ENCODE peak calls at places on chromosomes 13 and 19, in nine cellular contexts. Q is activated T-helper 1 cell treated with Interleukin-2 at 50 U/mL for 16 hours; I is mucosa of descending colon; O is NCI-H446; F is DMS153; B is EL; U is posterior vena cava; Y is AG09319; L is activated CD4-positive, alpha-beta T cell treated with anti-CD3 and anti-CD28 coated beads for 24 hours. J is an unnamed sample.

GRCh38 chr19:1027953-1028902 is 1.8 kb downstream of the CNN2 start:
- DNase-seq in F (peak), U (peak), B (peak), I (peak), L (no peak), Y (peak), O (no peak), Q (peak), J (peak)

GRCh38 chr13:42992585-42993122 is 613 bp upstream of the EPSTI1 start:
- DNase-seq in U (no peak), Q (no peak), O (no peak), F (no peak), L (no peak), I (no peak), Y (no peak), B (no peak), J (no peak)

GRCh38 chr13:109205315-109205714 is 575.9 kb downstream of the MYO16 start:
- DNase-seq in Q (no peak), F (no peak), Y (no peak), I (no peak), U (no peak), B (peak), O (no peak), L (no peak), J (no peak)

GRCh38 chr19:13036366-13036976 is 41.2 kb downstream of the NFIX start:
- DNase-seq in B (peak), I (peak), Q (no peak), F (peak), L (no peak), U (peak), Y (no peak), O (no peak), J (no peak)

GRCh38 chr13:30874111-30874510 is 32.0 kb upstream of the MEDAG start:
- DNase-seq in F (no peak), Q (no peak), L (no peak), O (no peak), I (no peak), B (no peak), U (peak), Y (no peak), J (no peak)

GRCh38 chr19:5115351-5115750 is 146.4 kb downstream of the KDM4B start:
- DNase-seq in L (no peak), Y (no peak), Q (no peak), U (no peak), O (no peak), I (no peak), B (no peak), F (no peak), J (no peak)

GRCh38 chr13:25214371-25215252 is 42.5 kb upstream of the AMER2 start:
- DNase-seq in B (peak), L (no peak), O (no peak), U (no peak), F (no peak), I (no peak), Y (no peak), Q (no peak), J (no peak)

GRCh38 chr19:934865-935422 is 9.1 kb downstream of the ARID3A start:
- DNase-seq in U (peak), L (no peak), O (peak), I (peak), B (no peak), F (peak), Q (no peak), Y (no peak), J (no peak)

GRCh38 chr19:10553943-10554381 is 10.3 kb downstream of the ATG4D start:
- DNase-seq in O (no peak), U (no peak), L (no peak), I (peak), Q (no peak), F (no peak), B (no peak), Y (no peak), J (no peak)

GRCh38 chr13:73040968-73041580 is 17.7 kb upstream of the KLF5 start:
- DNase-seq in F (no peak), Y (no peak), Q (no peak), U (no peak), O (no peak), L (no peak), B (no peak), I (peak), J (no peak)

GRCh38 chr19:46639356-46640061 is 3.5 kb upstream of the GNG8 start:
- DNase-seq in F (no peak), Q (no peak), Y (no peak), O (no peak), U (peak), B (peak), L (no peak), I (peak), J (peak)

GRCh38 chr19:9640956-9641355 is 19.9 kb upstream of the ZNF561 start:
- DNase-seq in Q (no peak), B (no peak), L (no peak), O (no peak), F (no peak), U (no peak), Y (no peak), I (no peak), J (no peak)

GRCh38 chr13:101655435-101655834 is 203.0 kb downstream of the ITGBL1 start:
- DNase-seq in U (no peak), Y (no peak), I (no peak), L (no peak), Q (no peak), O (no peak), B (no peak), F (no peak), J (no peak)

GRCh38 chr19:19304186-19304975 is 15.9 kb downstream of the SUGP1 start:
- DNase-seq in L (no peak), U (no peak), I (no peak), B (no peak), Q (no peak), Y (no peak), F (no peak), O (no peak), J (no peak)

GRCh38 chr19:4596033-4596904 is 36.8 kb upstream of the SEMA6B start:
- DNase-seq in O (peak), B (no peak), Q (no peak), I (no peak), F (no peak), Y (no peak), U (no peak), L (no peak), J (no peak)

GRCh38 chr19:31140717-31141116 is 208.5 kb downstream of the TSHZ3 start:
- DNase-seq in L (no peak), I (no peak), U (no peak), Y (no peak), B (peak), F (no peak), Q (no peak), O (no peak), J (no peak)